ENCODE peak calls at places on chromosomes 11 and 22, in five cellular contexts. P, U, E, N and X are unnamed samples.

GRCh38 chr11:68935066-68935465 is 31.4 kb downstream of the IGHMBP2 start:
- DNase-seq in N (no peak), U (no peak), P (no peak), E (no peak), X (no peak)

GRCh38 chr11:128757235-128757711 is 63.4 kb downstream of the FLI1 start:
- DNase-seq in N (peak; percentile 60), U (peak; percentile 50), E (peak; percentile 58), P (peak; percentile 19), X (peak; percentile 86)

GRCh38 chr11:88411265-88411664 is 73.7 kb upstream of the CTSC start:
- DNase-seq in E (no peak), U (peak; percentile 76), N (peak; percentile 82), P (peak; percentile 95), X (no peak)

GRCh38 chr11:77188323-77188911 is 60.4 kb downstream of the MYO7A start:
- DNase-seq in P (peak; percentile 59), U (peak; percentile 88), N (peak; percentile 87), E (peak; percentile 78), X (peak; percentile 87)

GRCh38 chr11:35864131-35864530 is 79.7 kb upstream of the LDLRAD3 start:
- DNase-seq in P (no peak), E (no peak), N (no peak), U (no peak), X (no peak)

GRCh38 chr11:16126361-16126760 is 230.0 kb downstream of the SOX6 start:
- DNase-seq in U (no peak), E (no peak), P (peak; percentile 51), N (no peak), X (no peak)

GRCh38 chr11:111775024-111775710 is 9.0 kb upstream of the PPP2R1B start:
- DNase-seq in N (peak; percentile 21), U (peak; percentile 41), E (no peak), P (peak; percentile 19), X (no peak)

GRCh38 chr11:94142308-94143277 is 14.0 kb downstream of the PANX1 start:
- DNase-seq in N (no peak), E (no peak), U (no peak), P (peak; percentile 62), X (no peak)

GRCh38 chr11:26572770-26573402 is 823 bp upstream of the MUC15 start:
- DNase-seq in N (no peak), E (no peak), P (no peak), U (no peak), X (no peak)

GRCh38 chr22:42933783-42934144 is 76.7 kb upstream of the ARFGAP3 start:
- DNase-seq in E (no peak), P (peak; percentile 97), N (peak; percentile 97), U (peak; percentile 80), X (peak; percentile 44)

GRCh38 chr11:112297248-112297866 is 36.7 kb upstream of the PLET1 start:
- DNase-seq in N (no peak), E (no peak), P (no peak), U (no peak), X (no peak)

GRCh38 chr11:133957926-133958325 is 1.2 kb upstream of the IGSF9B start:
- DNase-seq in U (no peak), N (no peak), P (peak; percentile 61), E (no peak), X (no peak)

GRCh38 chr11:112963368-112963955 is 2.2 kb downstream of the NCAM1 start:
- DNase-seq in E (no peak), N (no peak), P (no peak), U (no peak), X (no peak)

GRCh38 chr11:16157327-16157726 is 199.0 kb downstream of the SOX6 start:
- DNase-seq in U (no peak), E (no peak), P (no peak), N (no peak), X (no peak)

GRCh38 chr22:41782751-41783150 is 17.7 kb upstream of the CCDC134 start:
- DNase-seq in E (no peak), P (no peak), U (no peak), N (no peak), X (no peak)
- H3K4me2 ChIP-seq in E (no peak overlapping the region), P (no peak overlapping the region), U (no peak overlapping the region), N (no peak overlapping the region), X (no peak overlapping the region)

GRCh38 chr11:1039481-1040427 is 3.2 kb upstream of the MUC6 start:
- DNase-seq in P (no peak), U (peak; percentile 72), E (no peak), N (no peak), X (no peak)
- H3K4me1 ChIP-seq in P (no peaks in the 10 kb centered on the region), U (peaks cover 26% of the 10 kb centered on the region), E (no peaks in the 10 kb centered on the region), N (no peaks in the 10 kb centered on the region), X (no peaks in the 10 kb centered on the region)

DNA sequence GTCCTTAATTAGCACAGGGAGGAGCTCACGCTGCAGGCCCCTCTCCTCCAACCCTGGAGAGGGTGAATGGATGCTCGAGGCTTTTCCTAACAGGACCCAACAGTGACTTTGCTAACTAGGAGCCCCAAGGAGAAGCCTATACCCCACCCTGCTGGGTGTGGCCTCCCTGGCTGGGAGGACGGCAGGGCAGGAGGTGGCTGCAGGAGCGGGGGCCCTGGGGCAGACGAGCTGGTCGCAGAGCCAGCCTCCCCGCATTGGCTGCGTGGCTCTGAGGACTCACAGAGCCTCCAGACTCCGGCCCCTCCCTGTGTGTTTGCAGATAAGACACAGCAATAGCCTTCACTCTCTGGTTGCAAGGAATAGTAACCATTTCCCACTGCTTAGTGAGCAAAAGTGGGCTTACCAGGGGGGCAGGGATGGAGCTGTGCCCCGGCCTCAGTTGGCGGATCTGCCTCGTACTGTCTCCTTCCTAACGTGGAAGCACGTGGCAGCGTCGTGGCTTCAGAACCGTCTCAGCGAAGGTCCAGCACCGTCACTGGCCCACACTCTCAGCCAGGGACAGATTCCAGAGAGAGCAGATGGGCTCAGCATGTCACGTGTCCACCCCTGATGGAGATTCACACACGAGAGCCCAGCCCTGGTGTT is 1087.5 kb downstream of the BRD1 start:
- DNase-seq in P (no peak), E (peak; percentile 20), U (no peak), N (no peak), X (no peak)
- H3K9ac ChIP-seq in P (no peak overlapping the region), E (no peak overlapping the region), U (no peak overlapping the region), N (no peak overlapping the region), X (no peak overlapping the region)

GRCh38 chr22:17988800-17989513 is 35.4 kb downstream of the MICAL3 start:
- DNase-seq in E (no peak), P (peak; percentile 44), N (no peak), U (no peak), X (no peak)
- H3K4me2 ChIP-seq in E (no peak overlapping the region), P (no peak overlapping the region), N (no peak overlapping the region), U (no peak overlapping the region), X (no peak overlapping the region)